ENCODE peak calls at places on chromosomes 6 and 20, in five cellular contexts. W is adrenal gland; S is occipital lobe; F is stimulated activated CD8-positive, alpha-beta memory T cell treated with anti-CD3 and anti-CD28 coated beads, Interleukin-2, amount 100 ng/mL, for 1 hour; J is kidney tubule cell. O is an unnamed sample.

GRCh38 chr6:37432916-37433656 is at the start of gene CMTR1:
- DNase-seq in F (peak), J (peak), W (peak), S (peak), O (peak)

GRCh38 chr6:126372626-126373025 is 32.7 kb downstream of the CENPW start:
- DNase-seq in W (no peak), J (no peak), F (no peak), S (no peak), O (no peak)

GRCh38 chr20:61639200-61639599 is 387.1 kb downstream of the CDH4 start:
- DNase-seq in F (no peak), S (no peak), W (no peak), J (no peak), O (no peak)

GRCh38 chr20:11366660-11367059 is 551.0 kb upstream of the BTBD3 start:
- DNase-seq in F (no peak), W (no peak), J (no peak), S (no peak), O (no peak)

GRCh38 chr6:42562788-42563187 is 1.0 kb upstream of the UBR2 start:
- DNase-seq in J (no peak), S (no peak), W (no peak), F (no peak), O (no peak)

GRCh38 chr20:3995067-3995748 is 20.1 kb downstream of the RNF24 start:
- DNase-seq in W (no peak), S (no peak), J (peak), F (no peak), O (no peak)

GRCh38 chr20:23655551-23656211 is 17.9 kb upstream of the CST3 start:
- DNase-seq in W (no peak), J (no peak), F (no peak), S (peak), O (peak)

GRCh38 chr20:41738584-41739193 is 120.5 kb upstream of the CHD6 start:
- DNase-seq in W (peak), S (peak), F (no peak), J (peak), O (peak)

GRCh38 chr6:45116714-45117410 is 211.3 kb upstream of the RUNX2 start:
- DNase-seq in J (peak), W (no peak), S (no peak), F (no peak), O (no peak)

GRCh38 chr6:6801635-6802218 is 213.2 kb downstream of the LY86 start:
- DNase-seq in W (no peak), J (no peak), F (no peak), S (no peak), O (no peak)

GRCh38 chr6:32883789-32884188 is 29.8 kb downstream of the PSMB9 start:
- DNase-seq in F (no peak), S (no peak), J (no peak), W (peak), O (no peak)

GRCh38 chr6:72534236-72534635 is 87.6 kb upstream of the KCNQ5 start:
- DNase-seq in F (no peak), J (no peak), S (no peak), W (no peak), O (no peak)

GRCh38 chr6:80594461-80594860 is 488.0 kb downstream of the BCKDHB start:
- DNase-seq in W (no peak), J (no peak), S (no peak), F (no peak), O (no peak)

GRCh38 chr20:60868316-60868891 is 383.7 kb upstream of the CDH4 start:
- DNase-seq in W (no peak), J (no peak), S (no peak), F (no peak), O (no peak)

GRCh38 chr6:26183581-26184408 is 96.6 kb downstream of the HFE start:
- DNase-seq in J (peak), S (peak), W (peak), F (no peak), O (peak)